ENCODE peak calls at places on chromosomes 5 and 9, in four cellular contexts. T is non-pigmented ciliary epithelial cell; O is activated T-helper 1 cell treated with anti-CD3 and anti-CD28 coated beads, Interleukin-12 subunit alpha, Interleukin-12 subunit beta, Interleukin-2, Interleukin-4 antibody, amounts not matched to agents 30 ng/mL and 10 ng/mL and 1 ng/mL, durations not matched to agents 14 hours and 24 hours and 36 hours; R is nephron progenitor cell. X is an unnamed sample.

GRCh38 chr5:37197340-37198050 is 51.7 kb downstream of the CPLANE1 start:
- DNase-seq in T (no peak), O (no peak), R (no peak), X (no peak)

GRCh38 chr9:86549920-86550319 is 195.7 kb upstream of the TUT7 start:
- DNase-seq in T (no peak), O (no peak), R (no peak), X (no peak)

GRCh38 chr5:151523335-151523734 is 67.8 kb downstream of the FAT2 start:
- DNase-seq in T (peak), O (peak), R (peak), X (peak)

GRCh38 chr9:34381323-34381722 is 4.6 kb upstream of the MYORG start:
- DNase-seq in T (no peak), O (no peak), R (no peak), X (no peak)

GRCh38 chr5:3526551-3527185 is 69.0 kb upstream of the IRX1 start:
- DNase-seq in T (no peak), O (no peak), R (no peak), X (no peak)

GRCh38 chr9:76605271-76605670 is 146.3 kb downstream of the GCNT1 start:
- DNase-seq in T (no peak), O (no peak), R (no peak), X (no peak)

GRCh38 chr9:86674475-86674874 is 272.8 kb downstream of the GAS1 start:
- DNase-seq in T (no peak), O (no peak), R (no peak), X (no peak)

GRCh38 chr9:98944130-98945074 is 695 bp downstream of the COL15A1 start:
- DNase-seq in T (no peak), O (no peak), R (peak), X (no peak)

GRCh38 chr9:80251778-80252177 is 680.0 kb downstream of the TLE4 start:
- DNase-seq in T (no peak), O (no peak), R (no peak), X (no peak)

GRCh38 chr9:79633558-79633957 is 61.8 kb downstream of the TLE4 start:
- DNase-seq in T (no peak), O (no peak), R (no peak), X (no peak)

GRCh38 chr5:168076561-168076991 is 214.9 kb upstream of the WWC1 start:
- DNase-seq in T (no peak), O (no peak), R (peak), X (no peak)

GRCh38 chr5:65861830-65862241 is 64.5 kb upstream of the ERBIN start:
- DNase-seq in T (peak), O (no peak), R (no peak), X (peak)

GRCh38 chr5:123429993-123430392 is 6.8 kb upstream of the CEP120 start:
- DNase-seq in T (peak), O (no peak), R (no peak), X (peak)

GRCh38 chr5:133285583-133286021 is 233.8 kb downstream of the HSPA4 start:
- DNase-seq in T (no peak), O (no peak), R (no peak), X (no peak)

GRCh38 chr5:77558266-77558665 is 66.2 kb upstream of the WDR41 start:
- DNase-seq in T (no peak), O (no peak), R (peak), X (no peak)

GRCh38 chr5:134255418-134256150 is 29.7 kb upstream of the PPP2CA start:
- DNase-seq in T (no peak), O (no peak), R (no peak), X (no peak)

GRCh38 chr9:135320943-135321342 is 158.6 kb upstream of the PPP1R26 start:
- DNase-seq in T (no peak), O (no peak), R (no peak), X (no peak)

GRCh38 chr9:70232476-70232875 is 26.3 kb upstream of the SMC5 start:
- DNase-seq in T (no peak), O (no peak), R (no peak), X (no peak)

GRCh38 chr9:110640736-110641135 is 27.9 kb upstream of the MUSK start:
- DNase-seq in T (no peak), O (no peak), R (no peak), X (no peak)

GRCh38 chr9:16032799-16033198 is 480.0 kb downstream of the CCDC171 start:
- DNase-seq in T (no peak), O (no peak), R (no peak), X (no peak)

GRCh38 chr5:149762958-149763630 is 33.0 kb downstream of the PPARGC1B start:
- DNase-seq in T (no peak), O (no peak), R (no peak), X (no peak)

GRCh38 chr9:126671381-126671831 is 57.7 kb downstream of the LMX1B start:
- DNase-seq in T (no peak), O (no peak), R (peak), X (no peak)

GRCh38 chr9:101229606-101230005 is 155.2 kb downstream of the BAAT start:
- DNase-seq in T (no peak), O (no peak), R (no peak), X (no peak)

GRCh38 chr5:150642567-150642927 is 2.1 kb downstream of the SYNPO start:
- DNase-seq in T (peak), O (no peak), R (no peak), X (peak)

GRCh38 chr5:32325067-32325466 is 12.3 kb upstream of the MTMR12 start:
- DNase-seq in T (no peak), O (no peak), R (no peak), X (no peak)